ENCODE peak calls at places on chromosomes 13 and 19, in five cellular contexts. U is heart left ventricle, N is brain microvascular endothelial cell, M is Peyer's patch, O is heart right ventricle. E is an unnamed sample.

GRCh38 chr19:5743640-5744039 is 23.2 kb downstream of the CATSPERD start:
- DNase-seq in U (no peak), N (no peak), M (no peak), O (no peak), E (no peak)

GRCh38 chr13:49419292-49419691 is 24.6 kb downstream of the CAB39L start:
- DNase-seq in U (no peak), N (peak), M (no peak), O (no peak), E (no peak)

GRCh38 chr19:29923653-29924052 is 18.4 kb upstream of the URI1 start:
- DNase-seq in U (no peak), N (no peak), M (no peak), O (no peak), E (no peak)

GRCh38 chr13:49165798-49166752 is 54.1 kb upstream of the MLNR start:
- DNase-seq in U (no peak), N (no peak), M (no peak), O (no peak), E (no peak)

GRCh38 chr13:28339419-28339818 is 155.5 kb downstream of the FLT1 start:
- DNase-seq in U (no peak), N (peak), M (no peak), O (no peak), E (no peak)

GRCh38 chr19:42475366-42475765 is 32.6 kb upstream of the CXCL17 start:
- DNase-seq in U (no peak), N (no peak), M (no peak), O (no peak), E (no peak)

GRCh38 chr19:37933965-37934364 is 27.0 kb downstream of the SIPA1L3 start:
- DNase-seq in U (peak), N (peak), M (no peak), O (peak), E (no peak)

GRCh38 chr19:18164072-18164471 is 9.5 kb upstream of the IFI30 start:
- DNase-seq in U (no peak), N (no peak), M (no peak), O (no peak), E (no peak)

GRCh38 chr13:107977175-107977574 is 238.2 kb downstream of the LIG4 start:
- DNase-seq in U (no peak), N (no peak), M (no peak), O (no peak), E (no peak)

GRCh38 chr13:92547256-92547655 is 679.4 kb upstream of the GPC6 start:
- DNase-seq in U (no peak), N (peak), M (no peak), O (no peak), E (no peak)

GRCh38 chr19:38924383-38924782 is 6.2 kb downstream of the SARS2 start:
- DNase-seq in U (no peak), N (no peak), M (no peak), O (no peak), E (no peak)

GRCh38 chr19:7832781-7833180 is 2.8 kb downstream of the EVI5L start:
- DNase-seq in U (no peak), N (no peak), M (no peak), O (no peak), E (no peak)

GRCh38 chr19:45773384-45773783 is 4.3 kb upstream of the SIX5 start:
- DNase-seq in U (no peak), N (no peak), M (no peak), O (no peak), E (no peak)

GRCh38 chr13:33052446-33052845 is 36.2 kb downstream of the KL start:
- DNase-seq in U (no peak), N (no peak), M (no peak), O (no peak), E (no peak)

GRCh38 chr19:6220385-6221191 is 59.2 kb downstream of the MLLT1 start:
- DNase-seq in U (no peak), N (no peak), M (peak), O (peak), E (peak)

GRCh38 chr13:83377486-83377885 is 504.8 kb downstream of the SLITRK1 start:
- DNase-seq in U (no peak), N (peak), M (no peak), O (no peak), E (no peak)

GRCh38 chr19:4844348-4845179 is 13.1 kb upstream of the TICAM1 start:
- DNase-seq in U (peak), N (no peak), M (no peak), O (peak), E (no peak)

GRCh38 chr19:7450243-7451223 is 38.3 kb downstream of the PEX11G start:
- DNase-seq in U (no peak), N (no peak), M (no peak), O (no peak), E (no peak)

GRCh38 chr13:110433014-110433413 is 125.9 kb downstream of the COL4A2 start:
- DNase-seq in U (peak), N (no peak), M (no peak), O (peak), E (no peak)

GRCh38 chr13:100484708-100485107 is 103.9 kb downstream of the GGACT start:
- DNase-seq in U (no peak), N (no peak), M (no peak), O (no peak), E (no peak)

GRCh38 chr13:72304121-72304745 is 423.2 kb downstream of the MZT1 start:
- DNase-seq in U (no peak), N (no peak), M (no peak), O (no peak), E (no peak)

GRCh38 chr19:45881909-45882528 is 3.9 kb downstream of the IRF2BP1 start:
- DNase-seq in U (no peak), N (no peak), M (no peak), O (no peak), E (no peak)

GRCh38 chr19:10120538-10121198 is 969 bp upstream of the EIF3G start:
- DNase-seq in U (no peak), N (peak), M (no peak), O (no peak), E (no peak)

GRCh38 chr19:38162094-38162493 is 61.9 kb downstream of the DPF1 start:
- DNase-seq in U (no peak), N (no peak), M (no peak), O (no peak), E (no peak)

GRCh38 chr19:35879770-35880317 is 11.5 kb downstream of the APLP1 start:
- DNase-seq in U (peak), N (peak), M (peak), O (peak), E (peak)

GRCh38 chr19:14004619-14005380 is 1.3 kb downstream of the RFX1 start:
- DNase-seq in U (peak), N (no peak), M (peak), O (peak), E (peak)

GRCh38 chr13:27826379-27827353 is 34.4 kb downstream of the GSX1 start:
- DNase-seq in U (peak), N (peak), M (peak), O (peak), E (peak)

GRCh38 chr13:111915104-111915551 is 151.8 kb upstream of the SOX1 start:
- DNase-seq in U (no peak), N (no peak), M (peak), O (no peak), E (no peak)

GRCh38 chr13:32720026-32720425 is 133.8 kb downstream of the PDS5B start:
- DNase-seq in U (no peak), N (no peak), M (no peak), O (no peak), E (no peak)

GRCh38 chr13:100235311-100235901 is 146.5 kb downstream of the PCCA start:
- DNase-seq in U (no peak), N (peak), M (no peak), O (no peak), E (no peak)

GRCh38 chr19:44848036-44848804 is 2.1 kb downstream of the NECTIN2 start:
- DNase-seq in U (peak), N (peak), M (no peak), O (peak), E (no peak)

GRCh38 chr13:59877933-59878332 is 285.8 kb downstream of the DIAPH3 start:
- DNase-seq in U (no peak), N (no peak), M (no peak), O (no peak), E (no peak)

GRCh38 chr13:98577823-98578285 is 947 bp upstream of the STK24 start:
- DNase-seq in U (no peak), N (no peak), M (no peak), O (no peak), E (no peak)
- H3K27ac ChIP-seq in U (peak), N (peak), M (peak), O (peak), E (peak)

DNA sequence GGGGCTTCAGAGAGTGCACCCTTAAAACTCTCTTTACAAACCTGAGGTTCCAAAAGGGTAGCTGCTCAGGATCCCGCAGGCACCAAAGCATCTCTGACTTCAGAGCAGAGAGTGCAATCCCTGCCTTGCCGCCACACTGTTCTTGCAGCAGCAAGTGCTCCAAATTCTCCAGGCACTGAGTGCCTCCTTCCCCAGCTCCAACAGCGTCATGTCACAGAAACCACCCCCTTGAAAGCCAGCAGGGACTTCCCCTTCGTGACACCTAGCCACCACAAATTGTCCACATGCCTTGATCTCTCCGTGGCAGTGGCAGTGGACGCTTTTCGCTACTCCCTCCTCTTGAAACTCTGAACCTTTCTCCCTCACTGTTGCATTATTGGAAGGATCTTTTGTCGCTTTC is 39.9 kb downstream of the MBNL2 start:
- DNase-seq in U (no peak), N (no peak), M (no peak), O (no peak), E (no peak)
- H3K27ac ChIP-seq in U (peak), N (no peak), M (no peak), O (peak), E (peak)

DNA sequence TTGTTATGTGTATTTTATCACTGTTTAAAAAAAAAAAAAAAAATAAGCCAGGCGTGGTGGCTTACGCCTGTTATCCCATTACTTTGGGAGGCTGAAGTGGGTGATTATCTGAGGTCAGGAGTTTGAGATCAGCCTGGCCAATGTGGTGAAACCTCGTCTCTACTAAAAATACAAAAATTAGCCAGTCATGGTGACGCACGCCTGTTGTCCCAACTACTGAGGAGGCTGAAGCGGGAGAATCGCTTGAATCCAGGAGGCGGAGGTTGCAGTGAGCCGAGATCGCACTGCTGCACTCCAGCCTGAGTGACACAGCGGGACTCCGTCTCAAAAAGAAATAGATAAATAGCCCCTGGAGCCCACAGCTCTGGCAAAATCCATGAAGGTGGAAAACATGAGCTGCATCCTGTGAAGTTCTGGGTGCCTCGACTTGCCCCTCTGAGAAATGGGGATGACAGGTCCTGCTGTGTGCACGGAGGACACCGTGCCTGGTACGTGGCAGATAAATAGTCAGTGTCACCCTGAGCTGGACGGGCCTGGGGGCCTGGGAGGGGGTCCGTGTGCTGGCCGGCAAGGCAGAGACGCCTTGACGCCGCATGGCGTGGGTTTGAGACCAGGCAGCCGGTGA is 6.3 kb upstream of the CELF5 start:
- DNase-seq in U (no peak), N (no peak), M (no peak), O (no peak), E (no peak)
- H3K27ac ChIP-seq in U (no peak), N (no peak), M (no peak), O (no peak), E (no peak)

DNA sequence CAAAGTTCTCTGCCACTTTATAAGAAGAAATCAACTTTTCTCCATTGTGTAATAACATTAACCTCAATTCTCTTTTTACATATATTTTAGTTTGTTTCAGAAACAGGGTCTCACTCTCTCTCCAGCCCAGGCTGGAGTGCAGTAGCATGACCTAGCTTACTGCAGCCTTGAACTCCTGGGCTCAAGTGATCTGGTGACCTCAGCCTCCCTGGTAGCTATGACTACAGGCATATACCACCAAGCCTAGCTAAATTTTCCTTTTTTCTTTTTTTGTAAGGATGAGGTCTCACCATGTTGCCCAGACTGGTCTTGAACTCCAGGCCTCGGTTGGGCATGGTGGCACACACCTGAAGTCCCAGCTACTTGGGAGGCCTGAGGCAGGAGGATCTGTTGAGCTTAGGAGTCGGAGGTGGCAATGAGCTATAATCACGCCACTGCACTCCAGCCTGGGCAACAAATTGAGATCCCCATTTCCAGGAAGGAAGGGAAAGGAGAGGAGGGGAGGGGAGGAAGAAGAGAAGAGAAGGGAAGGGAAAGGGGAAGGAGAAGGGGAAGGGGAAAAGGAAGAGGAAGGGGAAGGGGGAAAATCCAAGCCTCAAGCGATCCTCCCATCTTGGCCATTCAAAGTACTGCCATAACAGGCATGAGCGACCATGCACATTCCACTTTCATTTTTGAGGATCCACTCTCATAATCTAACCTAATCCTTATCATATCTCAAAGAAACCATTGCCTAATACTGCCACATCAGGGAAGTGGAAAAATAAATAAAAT is 15.1 kb downstream of the ZNF443 start:
- DNase-seq in U (no peak), N (no peak), M (no peak), O (no peak), E (no peak)
- H3K27ac ChIP-seq in U (no peak), N (no peak), M (no peak), O (no peak), E (no peak)

GRCh38 chr13:98265669-98266551 is 88.8 kb upstream of the RNF113B start:
- DNase-seq in U (no peak), N (no peak), M (no peak), O (no peak), E (no peak)

GRCh38 chr13:98262307-98262706 is 85.2 kb upstream of the RNF113B start:
- DNase-seq in U (no peak), N (no peak), M (no peak), O (no peak), E (no peak)

GRCh38 chr13:98264877-98265276 is 87.8 kb upstream of the RNF113B start:
- DNase-seq in U (no peak), N (no peak), M (no peak), O (no peak), E (no peak)

GRCh38 chr13:98261165-98261672 is 84.2 kb upstream of the RNF113B start:
- DNase-seq in U (no peak), N (no peak), M (no peak), O (no peak), E (no peak)

GRCh38 chr13:98263841-98264240 is 86.8 kb upstream of the RNF113B start:
- DNase-seq in U (no peak), N (no peak), M (no peak), O (no peak), E (no peak)
- H3K27ac ChIP-seq in U (no peak), N (no peak), M (no peak), O (no peak), E (no peak)

GRCh38 chr13:31227870-31228269 is 28.1 kb downstream of the B3GLCT start:
- DNase-seq in U (no peak), N (no peak), M (no peak), O (no peak), E (no peak)
- H3K27ac ChIP-seq in U (no peak), N (no peak), M (no peak), O (peak), E (no peak)